ENCODE peak calls at places on chromosomes 3 and 15, in six cellular contexts. F is activated gamma-delta T cell treated with anti-CD3 and anti-CD28 coated beads, Interleukin-2, amount 50 U/mL, for 16 hours; V is tibial nerve; M is CD8-positive, alpha-beta memory T cell; T is T-helper 9 cell; C is stimulated activated CD4-positive, alpha-beta T cell treated with anti-CD3 and anti-CD28 coated beads, Interleukin-1b, Interleukin-23, amount 100 ng/mL, for 48 hours. S is an unnamed sample.
A peak's percentile ranks its signal among the peaks of the same experiment; 100 is the strongest.

GRCh38 chr15:85154061-85154460 is 172.4 kb downstream of the PDE8A start:
- DNase-seq in M (no peak), C (no peak), F (no peak), T (no peak), V (no peak), S (no peak)

GRCh38 chr15:70196314-70197291 is 98.9 kb upstream of the TLE3 start:
- DNase-seq in F (no peak), T (peak; percentile 21), V (peak; percentile 41), M (no peak), C (peak; percentile 53), S (peak; percentile 40)

GRCh38 chr3:134711284-134711683 is 60.5 kb upstream of the KY start:
- DNase-seq in C (no peak), F (no peak), V (no peak), T (no peak), M (no peak), S (no peak)

GRCh38 chr3:24069045-24069444 is 124.0 kb downstream of the NR1D2 start:
- DNase-seq in C (no peak), V (no peak), T (no peak), F (no peak), M (no peak), S (no peak)

GRCh38 chr3:100020876-100021644 is 93.2 kb downstream of the FILIP1L start:
- DNase-seq in T (no peak), F (no peak), V (no peak), M (no peak), C (no peak), S (no peak)

GRCh38 chr15:72758195-72758594 is 25.4 kb downstream of the ADPGK start:
- DNase-seq in T (no peak), M (no peak), V (no peak), F (no peak), C (no peak), S (no peak)

GRCh38 chr15:50940506-50940905 is 32.0 kb downstream of the AP4E1 start:
- DNase-seq in M (no peak), C (no peak), T (no peak), V (no peak), F (no peak), S (no peak)

GRCh38 chr15:98865397-98866339 is 141.9 kb downstream of the PGPEP1L start:
- DNase-seq in F (peak; percentile 58), V (peak; percentile 68), T (peak; percentile 52), C (peak; percentile 81), M (peak; percentile 68), S (peak; percentile 38)

GRCh38 chr3:51721062-51721745 is 14.3 kb downstream of the GRM2 start:
- DNase-seq in V (no peak), F (no peak), C (no peak), T (no peak), M (no peak), S (no peak)

GRCh38 chr15:56736308-56736707 is 3.0 kb upstream of the ZNF280D start:
- DNase-seq in F (no peak), C (no peak), M (no peak), T (no peak), V (no peak), S (no peak)

GRCh38 chr3:45537960-45538640 is 56.5 kb upstream of the LIMD1 start:
- DNase-seq in M (no peak), T (no peak), C (no peak), V (peak; percentile 68), F (no peak), S (no peak)

S was measured in effector memory CD4-positive, alpha-beta T cell.